ENCODE peak calls at places on chromosomes 16 and 17, in seven cellular contexts. Y is Panc1; C is small intestine; X is effector memory CD4-positive, alpha-beta T cell; G is CD4-positive, CD25-positive, alpha-beta regulatory T cell; Q is BE2C; Z is endodermal cell. V is an unnamed sample. For H3K36me3 and H3K4me1, the result is how much of the 10 kb centered on the place peaks cover.

GRCh38 chr16:65125871-65126270 is 4.0 kb upstream of the CDH11 start:
- DNase-seq in Q (no peak), Y (no peak), G (no peak), X (no peak), C (no peak), Z (no peak), V (no peak)

GRCh38 chr16:17408955-17409441 is 61.8 kb downstream of the XYLT1 start:
- DNase-seq in C (no peak), Y (no peak), Q (no peak), Z (no peak), X (no peak), G (no peak), V (no peak)

GRCh38 chr17:31549525-31550388 is 158.3 kb downstream of the RAB11FIP4 start:
- DNase-seq in X (peak), C (peak), Q (peak), Y (peak), G (peak), Z (peak), V (peak)

GRCh38 chr16:23107117-23107516 is 42.1 kb downstream of the USP31 start:
- DNase-seq in G (no peak), Q (no peak), X (no peak), C (no peak), Y (no peak), Z (no peak), V (no peak)

GRCh38 chr17:63503330-63503685 is 19.9 kb upstream of the KCNH6 start:
- DNase-seq in Z (no peak), X (no peak), Q (no peak), C (no peak), G (no peak), Y (no peak), V (no peak)

GRCh38 chr16:23280483-23280967 is 21.6 kb upstream of the SCNN1B start:
- DNase-seq in C (no peak), G (no peak), Z (no peak), Q (no peak), X (no peak), Y (no peak), V (no peak)

GRCh38 chr17:8949061-8949622 is 16.4 kb downstream of the PIK3R5 start:
- DNase-seq in G (no peak), X (no peak), Q (no peak), C (no peak), Y (no peak), Z (no peak), V (no peak)

GRCh38 chr17:39755550-39756375 is 18.0 kb downstream of the GRB7 start:
- DNase-seq in G (peak), Q (no peak), Y (no peak), Z (peak), C (no peak), X (peak), V (no peak)

GRCh38 chr17:41665566-41666335 is 22.9 kb upstream of the EIF1 start:
- DNase-seq in X (peak), Q (peak), C (peak), Z (peak), Y (no peak), G (peak), V (peak)

GRCh38 chr16:81612351-81613170 is 166.5 kb upstream of the PLCG2 start:
- DNase-seq in C (no peak), Q (no peak), G (no peak), Y (no peak), X (no peak), Z (peak), V (no peak)

GRCh38 chr17:81508639-81509047 is 4.0 kb downstream of the ACTG1 start:
- DNase-seq in Q (no peak), X (no peak), Y (no peak), C (no peak), G (no peak), Z (peak), V (no peak)

GRCh38 chr16:65781363-65781762 is 585.1 kb upstream of the CDH5 start:
- DNase-seq in G (no peak), X (no peak), Z (no peak), C (peak), Y (no peak), Q (no peak), V (no peak)

GRCh38 chr17:62910277-62910676 is 55.8 kb upstream of the TANC2 start:
- DNase-seq in Q (no peak), Z (peak), Y (no peak), G (no peak), X (no peak), C (no peak), V (no peak)

GRCh38 chr16:89315791-89316581 is 98.5 kb downstream of the ZNF778 start:
- DNase-seq in Z (no peak), X (peak), C (peak), G (peak), Q (peak), Y (peak), V (no peak)

GRCh38 chr16:426906-427249 is 1.4 kb downstream of the RAB11FIP3 start:
- DNase-seq in Y (no peak), Q (no peak), G (no peak), X (no peak), C (no peak), Z (no peak), V (no peak)

GRCh38 chr17:48024149-48025039 is 13.2 kb downstream of the COPZ2 start:
- DNase-seq in G (peak), C (no peak), Z (peak), Y (peak), X (peak), Q (peak), V (peak)

GRCh38 chr17:61849674-61850073 is 13.7 kb downstream of the BRIP1 start:
- DNase-seq in Y (no peak), Z (no peak), X (no peak), G (no peak), Q (no peak), C (no peak), V (no peak)

GRCh38 chr17:41333836-41334235 is 16.8 kb downstream of the KRT33A start:
- DNase-seq in G (no peak), Y (no peak), C (no peak), X (no peak), Z (peak), Q (no peak), V (no peak)

GRCh38 chr16:66964049-66964448 is 3.0 kb downstream of the CES3 start:
- DNase-seq in X (no peak), C (no peak), Q (peak), Y (no peak), G (no peak), Z (no peak), V (no peak)

GRCh38 chr16:50688867-50689266 is 4.5 kb upstream of the NOD2 start:
- DNase-seq in Z (no peak), G (no peak), Q (no peak), Y (no peak), C (no peak), X (no peak), V (no peak)

GRCh38 chr17:41052594-41052993 is 2.4 kb downstream of the KRTAP2-2 start:
- DNase-seq in G (no peak), Z (no peak), X (no peak), C (no peak), Q (no peak), Y (no peak), V (no peak)

GRCh38 chr16:83533193-83533592 is 274.6 kb upstream of the HSBP1 start:
- DNase-seq in Z (no peak), X (no peak), Y (no peak), G (no peak), C (no peak), Q (no peak), V (no peak)

GRCh38 chr17:82703935-82704865 is 5.7 kb upstream of the RAB40B start:
- DNase-seq in Z (no peak), X (no peak), Q (no peak), G (no peak), C (peak), Y (no peak), V (no peak)

GRCh38 chr16:79334127-79334526 is 266.4 kb downstream of the MAF start:
- DNase-seq in X (no peak), Z (peak), C (peak), Y (no peak), G (no peak), Q (no peak), V (peak)

GRCh38 chr16:28569011-28569410 is 15.3 kb downstream of the SGF29 start:
- DNase-seq in Z (no peak), G (no peak), X (no peak), Q (no peak), C (no peak), Y (no peak), V (no peak)

GRCh38 chr17:2849327-2849670 is 53.1 kb downstream of the RAP1GAP2 start:
- DNase-seq in Z (peak), X (no peak), Q (peak), Y (no peak), C (no peak), G (no peak), V (no peak)

GRCh38 chr17:66459811-66460270 is 157.4 kb downstream of the PRKCA start:
- DNase-seq in Z (no peak), Q (no peak), X (no peak), C (no peak), G (no peak), Y (peak), V (no peak)

GRCh38 chr17:36524428-36524876 is 10.2 kb downstream of the MYO19 start:
- DNase-seq in C (peak), Q (no peak), G (no peak), Y (no peak), Z (no peak), X (no peak), V (no peak)

GRCh38 chr17:12909046-12909445 is 108.8 kb downstream of the ELAC2 start:
- DNase-seq in Y (no peak), Z (no peak), C (no peak), Q (no peak), X (no peak), G (no peak), V (no peak)

GRCh38 chr16:20720251-20720650 is 21.4 kb downstream of the THUMPD1 start:
- DNase-seq in Q (no peak), G (no peak), Z (no peak), C (no peak), Y (no peak), X (no peak), V (no peak)

GRCh38 chr16:995087-995486 is 13.5 kb downstream of the SOX8 start:
- DNase-seq in Q (no peak), G (no peak), C (no peak), Z (no peak), Y (no peak), X (no peak), V (no peak)

GRCh38 chr16:1747934-1748333 is 23.4 kb downstream of the NME3 start:
- DNase-seq in Y (no peak), Q (no peak), G (no peak), C (no peak), Z (no peak), X (no peak), V (no peak)

GRCh38 chr17:65750678-65751077 is 189.2 kb upstream of the AXIN2 start:
- DNase-seq in Q (peak), C (peak), G (peak), X (no peak), Z (no peak), Y (peak), V (no peak)

GRCh38 chr17:329794-330420 is 22.7 kb downstream of the RPH3AL start:
- DNase-seq in X (no peak), C (no peak), Q (no peak), G (no peak), Y (no peak), Z (no peak), V (no peak)

DNA sequence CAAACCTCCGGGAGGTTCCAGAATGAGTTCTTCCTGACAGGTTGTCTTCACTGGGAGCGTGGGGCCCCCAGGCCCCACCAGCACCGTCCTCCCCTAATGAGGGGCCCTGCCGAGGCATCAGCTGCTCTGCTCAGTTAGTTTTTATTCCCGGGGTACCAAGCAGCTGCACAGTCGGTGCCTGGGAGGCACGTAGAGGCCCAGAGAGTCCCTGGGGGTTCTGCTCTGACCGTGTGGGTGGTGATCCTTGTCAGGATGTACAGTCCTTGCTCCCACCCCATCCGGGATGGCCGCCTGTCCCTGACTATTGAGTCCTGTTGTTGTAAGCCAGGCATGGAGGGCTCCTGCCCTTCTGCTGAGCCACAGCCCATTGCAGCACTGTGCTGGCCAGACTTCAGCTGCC is 18.5 kb downstream of the NMRAL1 start:
- DNase-seq in C (no peak), Z (no peak), G (no peak), X (no peak), Q (no peak), Y (no peak), V (no peak)
- H3K36me3 ChIP-seq in C (under half), Z (under half), G (under half), X (half or more), Q (half or more), Y (under half), V (half or more)

DNA sequence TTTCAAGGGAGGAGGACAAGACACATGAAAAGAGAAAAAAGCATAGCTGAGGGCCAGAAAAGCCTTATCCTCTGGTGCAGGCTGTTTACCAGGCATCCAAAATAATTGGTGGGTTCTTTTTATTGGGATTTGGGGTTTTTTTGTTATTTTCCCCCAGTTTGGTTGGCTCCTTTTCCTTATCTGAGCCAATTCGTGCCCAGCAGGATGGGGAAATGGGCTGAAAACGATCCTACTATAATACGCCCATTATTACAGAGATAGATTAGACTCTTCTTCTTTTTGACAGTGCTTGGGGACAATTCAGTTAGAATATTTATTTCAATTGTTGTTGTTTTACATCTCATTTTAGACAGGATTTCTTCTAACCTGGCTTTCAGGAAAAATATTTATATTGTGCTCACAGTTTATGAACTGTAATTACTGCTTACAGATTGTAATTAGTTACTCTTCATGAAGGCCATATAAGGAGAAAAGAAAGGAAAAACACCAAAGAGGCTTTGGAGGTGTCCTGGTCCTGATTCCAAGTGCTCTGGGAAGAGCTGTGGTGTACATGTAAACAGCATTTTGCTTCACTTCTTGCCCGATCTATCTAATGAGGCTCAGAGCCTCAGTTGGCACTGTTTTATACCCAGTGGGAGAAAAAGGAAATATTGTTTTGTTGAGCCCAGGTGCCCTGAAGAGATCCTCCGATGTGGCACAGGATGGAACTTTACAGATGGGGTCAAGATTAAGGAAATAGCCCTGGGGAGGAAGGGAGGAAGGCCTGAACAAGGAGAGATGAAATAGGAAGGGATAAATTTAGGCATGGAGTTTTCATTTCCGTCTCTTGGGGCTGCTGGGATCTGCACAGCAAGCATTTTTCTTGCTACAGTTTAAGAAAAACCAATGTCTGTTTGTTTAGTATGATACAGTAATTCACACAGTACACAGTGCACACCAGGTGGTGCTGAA is 611 bp upstream of the ANKRD40 start:
- DNase-seq in G (no peak), C (peak), Y (no peak), X (no peak), Q (no peak), Z (peak), V (no peak)
- H3K4me1 ChIP-seq in G (under half), C (under half), Y (under half), X (under half), Q (under half), Z (under half), V (under half)

GRCh38 chr16:10521681-10522274 is 58.6 kb downstream of the EMP2 start:
- DNase-seq in Q (peak), C (peak), G (peak), Z (peak), X (no peak), Y (peak), V (peak)
- H3K4me3 ChIP-seq in Q (no peak), C (no peak), G (no peak), Z (no peak), X (no peak), Y (no peak), V (no peak)

GRCh38 chr17:28365487-28365886 is 488 bp upstream of the SEBOX start:
- DNase-seq in X (no peak), G (no peak), Y (no peak), C (no peak), Z (no peak), Q (no peak), V (no peak)
- H3K36me3 ChIP-seq in X (under half), G (under half), Y (under half), C (under half), Z (under half), Q (under half), V (under half)

GRCh38 chr16:57643166-57643813 is 14.9 kb downstream of the ADGRG1 start:
- DNase-seq in Q (no peak), C (peak), G (no peak), X (no peak), Y (no peak), Z (no peak), V (no peak)
- H3K4me1 ChIP-seq in Q (under half), C (under half), G (under half), X (under half), Y (under half), Z (under half), V (under half)

GRCh38 chr17:57260325-57261083 is 4.2 kb downstream of the MSI2 start:
- DNase-seq in Z (peak), Y (no peak), C (no peak), G (no peak), Q (no peak), X (no peak), V (no peak)
- H3K4me3 ChIP-seq in Z (peak), Y (no peak), C (no peak), G (peak), Q (no peak), X (no peak), V (no peak)

GRCh38 chr16:70739389-70739788 is 53.5 kb upstream of the MTSS2 start:
- DNase-seq in Z (no peak), G (no peak), Y (no peak), X (no peak), C (no peak), Q (no peak), V (no peak)
- H3K36me3 ChIP-seq in Z (under half), G (under half), Y (under half), X (under half), C (under half), Q (under half), V (under half)

GRCh38 chr17:77462101-77462500 is 321.3 kb downstream of the SEC14L1 start:
- DNase-seq in X (no peak), Z (no peak), G (no peak), C (no peak), Q (no peak), Y (no peak), V (no peak)

GRCh38 chr17:77459018-77459755 is 318.4 kb downstream of the SEC14L1 start:
- DNase-seq in G (no peak), X (no peak), Q (no peak), Z (no peak), C (no peak), Y (no peak), V (no peak)

GRCh38 chr17:77461277-77462057 is 320.7 kb downstream of the SEC14L1 start:
- DNase-seq in X (no peak), Z (no peak), G (no peak), Q (no peak), C (no peak), Y (no peak), V (no peak)

GRCh38 chr17:77458202-77459017 is 317.6 kb downstream of the SEC14L1 start:
- DNase-seq in Z (no peak), G (no peak), Y (no peak), X (no peak), Q (no peak), C (no peak), V (no peak)

GRCh38 chr17:77460514-77461046 is 319.8 kb downstream of the SEC14L1 start:
- DNase-seq in G (no peak), X (no peak), Q (no peak), Y (no peak), Z (no peak), C (no peak), V (no peak)
- H3K4me1 ChIP-seq in G (half or more), X (half or more), Q (under half), Y (half or more), Z (under half), C (under half), V (under half)